ENCODE peak calls at places on chromosome 11, in six cellular contexts. One of them, this sample, is unnamed. For H3K4me1, the result is how much of the 10 kb centered on the place peaks cover.

GRCh38 chr11:13114566-13115465 is 105.7 kb downstream of the RASSF10 start:
- DNase-seq in K562: peak
- DNase-seq in SJSA1: no peak
- DNase-seq in lower lobe of right lung: peak
- DNase-seq in pancreas: peak
- DNase-seq in fibroblast of lung: no peak
- DNase-seq in this sample: peak

GRCh38 chr11:95301497-95301896 is 70.5 kb upstream of the SESN3 start:
- DNase-seq in K562: no peak
- DNase-seq in SJSA1: no peak
- DNase-seq in lower lobe of right lung: peak
- DNase-seq in pancreas: peak
- DNase-seq in fibroblast of lung: peak
- DNase-seq in this sample: no peak

GRCh38 chr11:112613051-112613972 is 347.9 kb upstream of the NCAM1 start:
- DNase-seq in K562: no peak
- DNase-seq in SJSA1: no peak
- DNase-seq in lower lobe of right lung: no peak
- DNase-seq in pancreas: peak
- DNase-seq in fibroblast of lung: peak
- DNase-seq in this sample: peak

GRCh38 chr11:114348200-114349191 is 51.8 kb downstream of the C11orf71 start:
- DNase-seq in K562: peak
- DNase-seq in SJSA1: peak
- DNase-seq in lower lobe of right lung: no peak
- DNase-seq in pancreas: no peak
- DNase-seq in fibroblast of lung: peak
- DNase-seq in this sample: peak

GRCh38 chr11:114738954-114739353 is 60.6 kb downstream of the NXPE2 start:
- DNase-seq in K562: peak
- DNase-seq in SJSA1: no peak
- DNase-seq in lower lobe of right lung: no peak
- DNase-seq in pancreas: peak
- DNase-seq in fibroblast of lung: peak
- DNase-seq in this sample: peak

GRCh38 chr11:44726278-44727113 is at the start of gene TSPAN18:
- DNase-seq in K562: peak
- DNase-seq in SJSA1: no peak
- DNase-seq in lower lobe of right lung: no peak
- DNase-seq in pancreas: peak
- DNase-seq in fibroblast of lung: no peak
- DNase-seq in this sample: peak

GRCh38 chr11:130548491-130548833 is 100.0 kb downstream of the ADAMTS15 start:
- DNase-seq in K562: no peak
- DNase-seq in SJSA1: no peak
- DNase-seq in lower lobe of right lung: no peak
- DNase-seq in pancreas: no peak
- DNase-seq in fibroblast of lung: no peak
- DNase-seq in this sample: no peak

GRCh38 chr11:108895579-108896480 is 231.0 kb downstream of the DDX10 start:
- DNase-seq in K562: no peak
- DNase-seq in SJSA1: peak
- DNase-seq in lower lobe of right lung: no peak
- DNase-seq in pancreas: no peak
- DNase-seq in fibroblast of lung: peak
- DNase-seq in this sample: no peak

GRCh38 chr11:12535321-12535720 is 138.9 kb upstream of the TEAD1 start:
- DNase-seq in K562: no peak
- DNase-seq in SJSA1: no peak
- DNase-seq in lower lobe of right lung: no peak
- DNase-seq in pancreas: no peak
- DNase-seq in fibroblast of lung: no peak
- DNase-seq in this sample: no peak

GRCh38 chr11:111088872-111089271 is 156.7 kb upstream of the POU2AF2 start:
- DNase-seq in K562: no peak
- DNase-seq in SJSA1: no peak
- DNase-seq in lower lobe of right lung: no peak
- DNase-seq in pancreas: no peak
- DNase-seq in fibroblast of lung: no peak
- DNase-seq in this sample: no peak

GRCh38 chr11:112453601-112454577 is 193.2 kb upstream of the PLET1 start:
- DNase-seq in K562: peak
- DNase-seq in SJSA1: no peak
- DNase-seq in lower lobe of right lung: peak
- DNase-seq in pancreas: no peak
- DNase-seq in fibroblast of lung: peak
- DNase-seq in this sample: peak

GRCh38 chr11:124285610-124286344 is 28.0 kb downstream of the OR8D1 start:
- DNase-seq in K562: no peak
- DNase-seq in SJSA1: peak
- DNase-seq in lower lobe of right lung: no peak
- DNase-seq in pancreas: no peak
- DNase-seq in fibroblast of lung: peak
- DNase-seq in this sample: no peak

GRCh38 chr11:106409681-106410080 is 332.2 kb downstream of the AASDHPPT start:
- DNase-seq in K562: no peak
- DNase-seq in SJSA1: no peak
- DNase-seq in lower lobe of right lung: no peak
- DNase-seq in pancreas: no peak
- DNase-seq in fibroblast of lung: no peak
- DNase-seq in this sample: no peak

GRCh38 chr11:82523141-82523540 is 210.5 kb downstream of the FAM181B start:
- DNase-seq in K562: no peak
- DNase-seq in SJSA1: no peak
- DNase-seq in lower lobe of right lung: no peak
- DNase-seq in pancreas: no peak
- DNase-seq in fibroblast of lung: no peak
- DNase-seq in this sample: peak

GRCh38 chr11:35274909-35275807 is 136.2 kb downstream of the CD44 start:
- DNase-seq in K562: no peak
- DNase-seq in SJSA1: peak
- DNase-seq in lower lobe of right lung: peak
- DNase-seq in pancreas: peak
- DNase-seq in fibroblast of lung: no peak
- DNase-seq in this sample: no peak

GRCh38 chr11:75562836-75563484 is 907 bp downstream of the SERPINH1 start:
- DNase-seq in K562: peak
- DNase-seq in SJSA1: peak
- DNase-seq in lower lobe of right lung: no peak
- DNase-seq in pancreas: no peak
- DNase-seq in fibroblast of lung: peak
- DNase-seq in this sample: peak

GRCh38 chr11:7353100-7353499 is 101.4 kb downstream of the SYT9 start:
- DNase-seq in K562: peak
- DNase-seq in SJSA1: peak
- DNase-seq in lower lobe of right lung: peak
- DNase-seq in pancreas: no peak
- DNase-seq in fibroblast of lung: no peak
- DNase-seq in this sample: peak

GRCh38 chr11:131938321-131938751 is 567.9 kb downstream of the NTM start:
- DNase-seq in K562: no peak
- DNase-seq in SJSA1: no peak
- DNase-seq in lower lobe of right lung: peak
- DNase-seq in pancreas: no peak
- DNase-seq in fibroblast of lung: peak
- DNase-seq in this sample: no peak

GRCh38 chr11:43393765-43394355 is 35.1 kb downstream of the TTC17 start:
- DNase-seq in K562: peak
- DNase-seq in SJSA1: no peak
- DNase-seq in lower lobe of right lung: no peak
- DNase-seq in pancreas: peak
- DNase-seq in fibroblast of lung: peak
- DNase-seq in this sample: no peak

GRCh38 chr11:102345923-102346322 is 1.1 kb upstream of the BIRC2 start:
- DNase-seq in K562: no peak
- DNase-seq in SJSA1: peak
- DNase-seq in lower lobe of right lung: no peak
- DNase-seq in pancreas: no peak
- DNase-seq in fibroblast of lung: peak
- DNase-seq in this sample: peak

GRCh38 chr11:96149743-96150555 is 193.0 kb downstream of the MAML2 start:
- DNase-seq in K562: no peak
- DNase-seq in SJSA1: peak
- DNase-seq in lower lobe of right lung: no peak
- DNase-seq in pancreas: no peak
- DNase-seq in fibroblast of lung: peak
- DNase-seq in this sample: no peak

GRCh38 chr11:118956094-118956846 is at the start of gene UPK2:
- DNase-seq in K562: peak
- DNase-seq in SJSA1: peak
- DNase-seq in lower lobe of right lung: peak
- DNase-seq in pancreas: peak
- DNase-seq in fibroblast of lung: peak
- DNase-seq in this sample: peak

GRCh38 chr11:120128392-120129172 is 9.3 kb downstream of the TRIM29 start:
- DNase-seq in K562: no peak
- DNase-seq in SJSA1: no peak
- DNase-seq in lower lobe of right lung: peak
- DNase-seq in pancreas: no peak
- DNase-seq in fibroblast of lung: peak
- DNase-seq in this sample: no peak

GRCh38 chr11:120127236-120127635 is 10.7 kb downstream of the TRIM29 start:
- DNase-seq in K562: no peak
- DNase-seq in SJSA1: no peak
- DNase-seq in lower lobe of right lung: peak
- DNase-seq in pancreas: no peak
- DNase-seq in fibroblast of lung: no peak
- DNase-seq in this sample: no peak

GRCh38 chr11:120125005-120125404 is 12.9 kb downstream of the TRIM29 start:
- DNase-seq in K562: peak
- DNase-seq in SJSA1: no peak
- DNase-seq in lower lobe of right lung: peak
- DNase-seq in pancreas: no peak
- DNase-seq in fibroblast of lung: peak
- DNase-seq in this sample: no peak

GRCh38 chr11:120125509-120125908 is 12.4 kb downstream of the TRIM29 start:
- DNase-seq in K562: no peak
- DNase-seq in SJSA1: no peak
- DNase-seq in lower lobe of right lung: peak
- DNase-seq in pancreas: no peak
- DNase-seq in fibroblast of lung: no peak
- DNase-seq in this sample: no peak

GRCh38 chr11:120126543-120126942 is 11.4 kb downstream of the TRIM29 start:
- DNase-seq in K562: peak
- DNase-seq in SJSA1: no peak
- DNase-seq in lower lobe of right lung: no peak
- DNase-seq in pancreas: no peak
- DNase-seq in fibroblast of lung: no peak
- DNase-seq in this sample: no peak
- H3K27ac ChIP-seq in K562: no peak
- H3K27ac ChIP-seq in SJSA1: no peak
- H3K27ac ChIP-seq in lower lobe of right lung: no peak
- H3K27ac ChIP-seq in pancreas: no peak
- H3K27ac ChIP-seq in fibroblast of lung: no peak
- H3K27ac ChIP-seq in this sample: no peak

GRCh38 chr11:2731285-2732125 is 31.7 kb upstream of the KCNQ1OT1 start:
- DNase-seq in K562: no peak
- DNase-seq in SJSA1: no peak
- DNase-seq in lower lobe of right lung: no peak
- DNase-seq in pancreas: no peak
- DNase-seq in fibroblast of lung: no peak
- DNase-seq in this sample: no peak
- H3K4me1 ChIP-seq in K562: under half
- H3K4me1 ChIP-seq in SJSA1: under half
- H3K4me1 ChIP-seq in lower lobe of right lung: under half
- H3K4me1 ChIP-seq in pancreas: under half
- H3K4me1 ChIP-seq in fibroblast of lung: under half
- H3K4me1 ChIP-seq in this sample: under half

GRCh38 chr11:68011046-68011943 is 1.2 kb downstream of the ALDH3B1 start:
- DNase-seq in K562: no peak
- DNase-seq in SJSA1: no peak
- DNase-seq in lower lobe of right lung: no peak
- DNase-seq in pancreas: no peak
- DNase-seq in fibroblast of lung: peak
- DNase-seq in this sample: no peak

GRCh38 chr11:68012843-68013610 is 2.9 kb downstream of the ALDH3B1 start:
- DNase-seq in K562: no peak
- DNase-seq in SJSA1: peak
- DNase-seq in lower lobe of right lung: peak
- DNase-seq in pancreas: peak
- DNase-seq in fibroblast of lung: peak
- DNase-seq in this sample: peak

GRCh38 chr11:68013611-68014156 is 3.6 kb downstream of the ALDH3B1 start:
- DNase-seq in K562: no peak
- DNase-seq in SJSA1: no peak
- DNase-seq in lower lobe of right lung: no peak
- DNase-seq in pancreas: no peak
- DNase-seq in fibroblast of lung: no peak
- DNase-seq in this sample: no peak

GRCh38 chr11:68010058-68011041 is at the start of gene ALDH3B1:
- DNase-seq in K562: peak
- DNase-seq in SJSA1: peak
- DNase-seq in lower lobe of right lung: peak
- DNase-seq in pancreas: peak
- DNase-seq in fibroblast of lung: peak
- DNase-seq in this sample: peak

GRCh38 chr11:68012044-68012842 is 2.1 kb downstream of the ALDH3B1 start:
- DNase-seq in K562: no peak
- DNase-seq in SJSA1: no peak
- DNase-seq in lower lobe of right lung: peak
- DNase-seq in pancreas: peak
- DNase-seq in fibroblast of lung: no peak
- DNase-seq in this sample: no peak
- H3K27ac ChIP-seq in K562: no peak
- H3K27ac ChIP-seq in SJSA1: peak
- H3K27ac ChIP-seq in lower lobe of right lung: peak
- H3K27ac ChIP-seq in pancreas: peak
- H3K27ac ChIP-seq in fibroblast of lung: peak
- H3K27ac ChIP-seq in this sample: no peak

DNA sequence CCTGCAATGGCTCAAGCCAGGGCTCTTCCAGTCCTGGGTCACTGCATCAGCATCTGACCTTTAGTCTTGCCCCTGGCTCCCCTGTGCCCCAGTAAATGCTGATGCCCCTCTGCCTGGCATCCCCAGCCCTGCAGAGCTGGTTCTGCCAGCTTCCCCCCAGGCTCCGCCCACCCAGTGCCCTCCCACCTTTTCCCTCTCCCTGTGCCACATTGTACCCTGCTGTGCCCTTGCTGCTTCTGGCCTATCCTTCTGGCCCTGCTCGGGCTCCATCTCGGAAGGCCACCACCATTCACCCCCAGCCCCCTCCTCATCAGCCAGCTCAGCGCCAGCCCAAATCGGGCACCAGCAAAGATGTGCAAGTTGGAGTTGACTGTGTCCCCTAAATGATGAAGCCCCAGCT is 7.4 kb downstream of the CAPN5 start:
- DNase-seq in K562: no peak
- DNase-seq in SJSA1: no peak
- DNase-seq in lower lobe of right lung: peak
- DNase-seq in pancreas: peak
- DNase-seq in fibroblast of lung: no peak
- DNase-seq in this sample: no peak
- H3K4me1 ChIP-seq in K562: under half
- H3K4me1 ChIP-seq in SJSA1: under half
- H3K4me1 ChIP-seq in lower lobe of right lung: under half
- H3K4me1 ChIP-seq in pancreas: under half
- H3K4me1 ChIP-seq in fibroblast of lung: under half
- H3K4me1 ChIP-seq in this sample: under half

GRCh38 chr11:120906752-120907151 is 117.2 kb upstream of the TBCEL start:
- DNase-seq in K562: no peak
- DNase-seq in SJSA1: no peak
- DNase-seq in lower lobe of right lung: no peak
- DNase-seq in pancreas: no peak
- DNase-seq in fibroblast of lung: no peak
- DNase-seq in this sample: no peak
- H3K27ac ChIP-seq in K562: no peak
- H3K27ac ChIP-seq in SJSA1: no peak
- H3K27ac ChIP-seq in lower lobe of right lung: no peak
- H3K27ac ChIP-seq in pancreas: no peak
- H3K27ac ChIP-seq in fibroblast of lung: no peak
- H3K27ac ChIP-seq in this sample: no peak

This sample was measured in SJCRH30.